ENCODE peak calls at places on chromosome 4, in six cellular contexts. L is T-helper 17 cell; D is activated CD4-positive, alpha-beta T cell treated with anti-CD3 and anti-CD28 coated beads for 36 hours; C is naive thymus-derived CD8-positive, alpha-beta T cell; S is activated CD8-positive, alpha-beta memory T cell treated with anti-CD3 and anti-CD28 coated beads, Interleukin-2, amount 10 ng/mL, durations not matched to agents 7 days and 5 days; U is stimulated activated naive CD8-positive, alpha-beta T cell treated with anti-CD3 and anti-CD28 coated beads, Interleukin-15, Interleukin-2, amounts not matched to agents 100 U/mL and 50 U/mL, for 24 hours. I is an unnamed sample.
A peak's percentile ranks its signal among the peaks of the same experiment; 100 is the strongest.

GRCh38 chr4:25928320-25928955 is 14.4 kb downstream of the SMIM20 start:
- ATAC-seq in D (no peak), S (no peak), U (no peak), C (no peak), L (no peak), I (no peak)

GRCh38 chr4:86818845-86819244 is 30.3 kb downstream of the SLC10A6 start:
- ATAC-seq in U (no peak), C (no peak), S (no peak), L (no peak), D (no peak), I (no peak)

GRCh38 chr4:89836031-89836777 is 757 bp downstream of the SNCA start:
- ATAC-seq in U (no peak), C (no peak), S (no peak), L (no peak), D (no peak), I (no peak)

GRCh38 chr4:89121711-89122387 is 10.5 kb downstream of the TIGD2 start:
- ATAC-seq in U (no peak), D (no peak), C (no peak), L (no peak), S (no peak), I (no peak)

GRCh38 chr4:145436114-145436513 is 45.5 kb upstream of the SMAD1 start:
- ATAC-seq in S (no peak), L (no peak), U (no peak), C (no peak), D (no peak), I (no peak)

GRCh38 chr4:71553605-71554004 is 214.8 kb downstream of the SLC4A4 start:
- ATAC-seq in L (no peak), S (no peak), U (no peak), C (no peak), D (no peak), I (no peak)

GRCh38 chr4:48255959-48256342 is 13.7 kb downstream of the TEC start:
- ATAC-seq in D (peak; percentile 60), L (no peak), U (no peak), C (no peak), S (no peak), I (no peak)

GRCh38 chr4:18247189-18247588 is 225.6 kb upstream of the LCORL start:
- ATAC-seq in S (no peak), L (no peak), D (no peak), C (no peak), U (no peak), I (no peak)

GRCh38 chr4:99300934-99301333 is 10.1 kb upstream of the ADH1A start:
- ATAC-seq in S (no peak), U (no peak), C (no peak), D (no peak), L (no peak), I (no peak)

GRCh38 chr4:123345132-123345923 is 51.3 kb upstream of the SPRY1 start:
- ATAC-seq in C (no peak), L (no peak), S (no peak), D (no peak), U (no peak), I (no peak)

GRCh38 chr4:24805036-24805435 is 9.7 kb downstream of the SOD3 start:
- ATAC-seq in C (no peak), D (no peak), L (no peak), S (no peak), U (no peak), I (no peak)

I was measured in stimulated activated memory B cell treated with anti-CD40 and anti-IgM and Interleukin-4, amounts not matched to agents 10 μg/mL and 1 μg/mL and 100 μg/mL, for 72 hours.